ENCODE peak calls at places on chromosomes 11 and 22, in four cellular contexts. One of them, this sample, is unnamed. For H3K4me1 and H3K36me3, the result is how much of the 10 kb centered on the place peaks cover.

GRCh38 chr11:118639899-118640298 is 32.5 kb downstream of the PHLDB1 start:
- DNase-seq in GM12878: no peak
- DNase-seq in small intestine: no peak
- DNase-seq in GM23248: no peak
- DNase-seq in this sample: no peak

GRCh38 chr11:70715166-70715565 is 316.8 kb downstream of the CTTN start:
- DNase-seq in GM12878: no peak
- DNase-seq in small intestine: no peak
- DNase-seq in GM23248: no peak
- DNase-seq in this sample: no peak

GRCh38 chr22:19055801-19056200 is 66.4 kb downstream of the DGCR2 start:
- DNase-seq in GM12878: no peak
- DNase-seq in small intestine: no peak
- DNase-seq in GM23248: no peak
- DNase-seq in this sample: no peak

GRCh38 chr11:64723117-64723906 is at the start of gene NRXN2:
- DNase-seq in GM12878: peak
- DNase-seq in small intestine: peak
- DNase-seq in GM23248: peak
- DNase-seq in this sample: peak

GRCh38 chr11:84819128-84819527 is 808.0 kb downstream of the DLG2 start:
- DNase-seq in GM12878: no peak
- DNase-seq in small intestine: no peak
- DNase-seq in GM23248: peak
- DNase-seq in this sample: no peak

GRCh38 chr11:2207212-2207611 is 35.6 kb upstream of the TH start:
- DNase-seq in GM12878: no peak
- DNase-seq in small intestine: no peak
- DNase-seq in GM23248: no peak
- DNase-seq in this sample: no peak

GRCh38 chr11:120501976-120502755 is 9.4 kb upstream of the GRIK4 start:
- DNase-seq in GM12878: no peak
- DNase-seq in small intestine: no peak
- DNase-seq in GM23248: no peak
- DNase-seq in this sample: no peak

GRCh38 chr22:46088541-46089311 is 61.6 kb upstream of the PPARA start:
- DNase-seq in GM12878: no peak
- DNase-seq in small intestine: no peak
- DNase-seq in GM23248: peak
- DNase-seq in this sample: no peak

GRCh38 chr22:17576475-17576874 is 13.2 kb downstream of the SLC25A18 start:
- DNase-seq in GM12878: no peak
- DNase-seq in small intestine: no peak
- DNase-seq in GM23248: peak
- DNase-seq in this sample: no peak

GRCh38 chr11:2248762-2249161 is 21.6 kb downstream of the ASCL2 start:
- DNase-seq in GM12878: no peak
- DNase-seq in small intestine: no peak
- DNase-seq in GM23248: no peak
- DNase-seq in this sample: no peak

GRCh38 chr11:65180877-65181568 is 705 bp upstream of the CAPN1 start:
- DNase-seq in GM12878: peak
- DNase-seq in small intestine: peak
- DNase-seq in GM23248: peak
- DNase-seq in this sample: peak

GRCh38 chr11:65555693-65556231 is 2.4 kb downstream of the LTBP3 start:
- DNase-seq in GM12878: no peak
- DNase-seq in small intestine: no peak
- DNase-seq in GM23248: peak
- DNase-seq in this sample: no peak

GRCh38 chr11:85531498-85531897 is 95.6 kb downstream of the DLG2 start:
- DNase-seq in GM12878: no peak
- DNase-seq in small intestine: no peak
- DNase-seq in GM23248: no peak
- DNase-seq in this sample: no peak

GRCh38 chr11:124807201-124807600 is 7.0 kb upstream of the MSANTD2 start:
- DNase-seq in GM12878: no peak
- DNase-seq in small intestine: no peak
- DNase-seq in GM23248: no peak
- DNase-seq in this sample: no peak

DNA sequence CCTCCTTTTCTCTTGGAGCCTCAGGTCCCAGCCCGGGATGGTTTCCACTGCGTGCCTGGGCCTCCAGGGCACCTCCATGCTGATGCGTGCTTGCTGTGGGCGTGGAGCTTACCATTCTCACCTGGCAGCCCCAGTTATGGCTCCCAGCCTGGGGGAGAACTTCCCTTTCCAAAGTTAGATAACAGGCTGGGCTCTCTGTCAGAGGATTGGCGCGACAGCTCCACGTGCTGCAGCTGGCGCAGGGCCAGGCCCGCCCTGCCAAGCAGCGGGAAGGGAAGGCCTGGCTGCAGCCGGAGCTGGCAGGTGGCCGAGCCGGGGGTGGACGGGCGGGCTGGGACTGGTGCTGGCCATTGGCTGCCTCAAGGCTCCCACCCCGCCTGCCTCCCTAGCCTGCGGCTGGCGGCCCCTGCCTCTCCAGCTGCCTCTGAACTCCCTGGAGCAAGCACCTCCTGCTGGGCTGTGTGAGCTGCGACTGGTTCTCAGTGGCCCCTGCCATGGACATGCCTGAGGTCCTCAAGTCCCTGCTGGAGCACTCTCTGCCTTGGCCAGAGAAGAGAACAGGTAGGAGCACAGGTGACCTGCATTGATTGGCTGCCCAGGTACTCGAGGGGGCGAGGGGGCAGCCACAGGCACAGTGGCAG is 14.6 kb upstream of the TEF start:
- DNase-seq in GM12878: no peak
- DNase-seq in small intestine: peak
- DNase-seq in GM23248: peak
- DNase-seq in this sample: no peak
- H3K4me3 ChIP-seq in GM12878: no peak
- H3K4me3 ChIP-seq in small intestine: no peak
- H3K4me3 ChIP-seq in GM23248: peak
- H3K4me3 ChIP-seq in this sample: no peak

DNA sequence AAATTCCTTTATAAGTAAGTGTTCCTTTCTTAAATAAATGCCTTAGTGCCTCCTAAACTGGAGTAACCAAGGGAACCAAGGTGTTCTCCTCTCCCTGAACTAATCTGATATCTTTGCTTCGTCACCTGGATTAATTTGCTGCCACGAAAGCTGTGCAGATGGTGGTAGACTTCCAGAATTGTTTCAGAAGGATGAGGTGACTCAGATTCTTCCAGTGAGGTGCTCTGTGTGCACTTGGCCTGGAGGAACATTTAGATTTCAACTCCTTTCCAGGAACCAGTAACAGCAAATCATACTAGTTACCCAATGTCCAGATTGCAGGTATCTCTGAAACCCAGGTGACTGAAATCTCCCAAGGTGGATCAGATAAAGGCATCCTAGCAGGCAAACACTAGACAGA is 181.9 kb downstream of the FAT3 start:
- DNase-seq in GM12878: no peak
- DNase-seq in small intestine: no peak
- DNase-seq in GM23248: no peak
- DNase-seq in this sample: no peak
- H3K4me1 ChIP-seq in GM12878: under half
- H3K4me1 ChIP-seq in small intestine: under half
- H3K4me1 ChIP-seq in GM23248: under half
- H3K4me1 ChIP-seq in this sample: under half

DNA sequence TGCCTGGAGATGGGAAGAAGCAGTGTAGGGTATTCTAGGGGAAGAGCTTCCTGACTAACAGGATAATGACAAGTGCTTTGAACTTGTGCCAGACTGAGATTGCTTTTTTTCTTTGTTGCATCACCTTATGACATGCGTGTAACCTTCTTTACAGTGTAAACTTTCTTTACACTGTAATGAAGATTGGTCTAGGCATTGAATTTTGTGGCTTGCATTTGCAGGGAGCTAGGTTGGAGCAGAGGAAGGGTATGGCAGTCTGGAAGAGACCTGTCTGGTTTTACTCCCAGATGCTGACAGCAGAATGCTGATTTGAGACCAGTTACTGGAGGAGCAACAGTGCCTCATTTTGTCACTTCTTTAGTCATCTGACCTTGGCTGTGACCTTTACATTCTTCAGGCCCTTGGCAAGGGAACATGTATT is 5.6 kb downstream of the DDB2 start:
- DNase-seq in GM12878: no peak
- DNase-seq in small intestine: no peak
- DNase-seq in GM23248: peak
- DNase-seq in this sample: no peak
- H3K36me3 ChIP-seq in GM12878: under half
- H3K36me3 ChIP-seq in small intestine: under half
- H3K36me3 ChIP-seq in GM23248: under half
- H3K36me3 ChIP-seq in this sample: under half

DNA sequence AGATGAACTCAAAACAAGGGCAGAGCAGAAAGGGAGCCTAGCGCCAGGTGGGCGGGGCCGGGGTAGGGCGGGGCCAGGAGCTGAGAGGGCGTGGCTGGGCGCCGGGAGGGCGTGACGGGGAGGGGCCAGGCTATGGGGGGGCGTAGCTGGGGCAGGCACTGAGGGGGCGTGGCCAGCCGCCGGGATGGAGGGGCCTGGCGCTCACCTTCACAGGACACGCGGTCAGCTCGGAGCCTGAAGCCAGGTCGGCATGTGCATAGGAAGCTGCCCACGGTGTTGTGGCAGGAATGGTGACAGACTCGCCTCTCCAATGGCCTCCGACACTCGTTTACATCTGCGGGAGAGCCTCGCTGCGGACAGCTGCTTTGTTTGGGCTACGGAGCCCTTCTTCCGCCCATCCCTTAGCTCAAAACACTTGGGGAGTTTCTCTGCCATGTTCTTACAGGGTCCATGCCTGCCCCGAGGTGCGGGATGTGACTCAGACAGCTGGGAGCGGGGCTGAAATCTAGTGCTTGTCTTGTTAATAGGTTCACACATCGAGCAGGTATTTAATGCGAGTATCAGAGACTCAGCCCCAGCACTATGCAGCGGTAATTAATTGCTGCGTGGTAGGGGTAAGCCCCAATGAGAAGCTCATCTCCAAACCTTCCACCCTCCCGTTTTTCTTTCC is 13.4 kb downstream of the VWCE start:
- DNase-seq in GM12878: no peak
- DNase-seq in small intestine: peak
- DNase-seq in GM23248: peak
- DNase-seq in this sample: no peak
- H3K4me3 ChIP-seq in GM12878: no peak
- H3K4me3 ChIP-seq in small intestine: no peak
- H3K4me3 ChIP-seq in GM23248: no peak
- H3K4me3 ChIP-seq in this sample: no peak

DNA sequence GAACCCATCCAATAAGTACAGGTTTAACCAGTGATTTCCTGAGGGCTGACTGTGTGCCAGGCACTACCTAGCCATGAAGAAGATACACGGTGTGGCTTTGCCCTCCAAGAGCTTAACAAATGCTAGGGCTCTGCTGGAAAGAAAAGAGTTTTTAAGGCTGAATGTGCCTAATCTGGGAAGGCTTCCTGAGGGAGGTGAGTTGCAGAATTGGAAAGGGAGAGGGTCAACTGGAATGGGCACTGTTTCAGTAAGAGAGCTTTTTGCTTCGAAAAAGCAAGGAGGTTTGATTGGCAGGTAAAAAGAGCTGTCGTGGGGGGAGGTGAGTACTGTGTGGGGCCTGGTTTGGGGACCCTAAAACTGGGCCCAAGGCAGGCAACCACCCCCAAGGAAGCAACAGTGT is 2.7 kb downstream of the FAM83F start:
- DNase-seq in GM12878: no peak
- DNase-seq in small intestine: no peak
- DNase-seq in GM23248: no peak
- DNase-seq in this sample: no peak
- H3K4me1 ChIP-seq in GM12878: under half
- H3K4me1 ChIP-seq in small intestine: under half
- H3K4me1 ChIP-seq in GM23248: under half
- H3K4me1 ChIP-seq in this sample: under half

GRCh38 chr11:117070016-117070415 is 28.2 kb downstream of the SIK3 start:
- DNase-seq in GM12878: no peak
- DNase-seq in small intestine: no peak
- DNase-seq in GM23248: peak
- DNase-seq in this sample: no peak
- H3K36me3 ChIP-seq in GM12878: under half
- H3K36me3 ChIP-seq in small intestine: under half
- H3K36me3 ChIP-seq in GM23248: under half
- H3K36me3 ChIP-seq in this sample: under half

DNA sequence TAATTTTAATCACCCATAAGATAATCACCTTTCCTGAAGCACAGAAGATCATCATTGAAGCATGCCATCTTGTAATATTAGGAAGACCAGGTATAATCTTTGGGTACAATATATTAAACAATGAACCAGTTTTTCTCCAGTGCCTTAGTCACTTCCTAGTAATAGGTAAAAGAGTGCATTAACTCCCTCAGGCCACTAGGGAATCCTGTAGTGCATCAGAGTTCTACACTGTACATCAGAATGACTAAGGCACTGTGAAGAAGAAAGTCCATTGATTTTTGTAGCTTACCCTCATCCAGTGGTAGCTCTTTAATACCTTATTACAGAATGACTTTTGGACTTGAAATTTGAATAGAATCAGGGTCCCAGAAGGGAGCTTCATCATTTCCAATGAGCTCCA is 4.5 kb downstream of the C11orf87 start:
- DNase-seq in GM12878: no peak
- DNase-seq in small intestine: no peak
- DNase-seq in GM23248: peak
- DNase-seq in this sample: no peak
- H3K4me3 ChIP-seq in GM12878: no peak
- H3K4me3 ChIP-seq in small intestine: no peak
- H3K4me3 ChIP-seq in GM23248: no peak
- H3K4me3 ChIP-seq in this sample: no peak